ENCODE peak calls at places on chromosome 6, in nine cellular contexts. One of them, this sample, is unnamed.

GRCh38 chr6:165615629-165616028 is 47.4 kb downstream of the PDE10A start:
- DNase-seq in GM23248: no peak
- DNase-seq in fibroblast of lung: no peak
- DNase-seq in uterus: peak; percentile 21
- DNase-seq in GM06990: no peak
- DNase-seq in GM23338: no peak
- DNase-seq in HCT116: no peak
- DNase-seq in colonic mucosa: no peak
- DNase-seq in astrocyte: peak; percentile 6
- DNase-seq in this sample: no peak

GRCh38 chr6:147311218-147311617 is 107.0 kb downstream of the STXBP5 start:
- DNase-seq in GM23248: peak; percentile 45
- DNase-seq in HCT116: no peak
- DNase-seq in uterus: no peak
- DNase-seq in GM06990: no peak
- DNase-seq in GM23338: no peak
- DNase-seq in fibroblast of lung: peak; percentile 20
- DNase-seq in astrocyte: no peak
- DNase-seq in colonic mucosa: no peak
- DNase-seq in this sample: no peak

GRCh38 chr6:100257661-100258395 is 206.9 kb downstream of the SIM1 start:
- DNase-seq in astrocyte: peak; percentile 68
- DNase-seq in fibroblast of lung: peak; percentile 63
- DNase-seq in GM23338: peak; percentile 66
- DNase-seq in HCT116: peak; percentile 7
- DNase-seq in colonic mucosa: no peak
- DNase-seq in GM06990: no peak
- DNase-seq in uterus: no peak
- DNase-seq in GM23248: peak; percentile 59
- DNase-seq in this sample: no peak

GRCh38 chr6:85660181-85660611 is 17.5 kb upstream of the SYNCRIP start:
- DNase-seq in GM23248: peak; percentile 98
- DNase-seq in GM23338: no peak
- DNase-seq in fibroblast of lung: peak; percentile 87
- DNase-seq in uterus: no peak
- DNase-seq in GM06990: no peak
- DNase-seq in colonic mucosa: no peak
- DNase-seq in HCT116: peak; percentile 72
- DNase-seq in astrocyte: peak; percentile 98
- DNase-seq in this sample: no peak

GRCh38 chr6:23081701-23082100 is 512.3 kb downstream of the HDGFL1 start:
- DNase-seq in GM23248: peak; percentile 5
- DNase-seq in GM06990: no peak
- DNase-seq in uterus: no peak
- DNase-seq in colonic mucosa: no peak
- DNase-seq in HCT116: no peak
- DNase-seq in fibroblast of lung: peak; percentile 18
- DNase-seq in GM23338: peak; percentile 34
- DNase-seq in astrocyte: no peak
- DNase-seq in this sample: no peak

GRCh38 chr6:54157405-54157804 is 46.2 kb downstream of the MLIP start:
- DNase-seq in GM23248: no peak
- DNase-seq in HCT116: no peak
- DNase-seq in fibroblast of lung: no peak
- DNase-seq in colonic mucosa: no peak
- DNase-seq in uterus: no peak
- DNase-seq in GM06990: no peak
- DNase-seq in astrocyte: no peak
- DNase-seq in GM23338: no peak
- DNase-seq in this sample: no peak

GRCh38 chr6:104682722-104683643 is 176.7 kb downstream of the HACE1 start:
- DNase-seq in astrocyte: peak; percentile 18
- DNase-seq in GM23338: peak; percentile 86
- DNase-seq in GM06990: peak; percentile 28
- DNase-seq in GM23248: peak; percentile 65
- DNase-seq in HCT116: peak; percentile 53
- DNase-seq in colonic mucosa: peak; percentile 45
- DNase-seq in uterus: no peak
- DNase-seq in fibroblast of lung: peak; percentile 65
- DNase-seq in this sample: peak; percentile 47

GRCh38 chr6:108710046-108710445 is 138.2 kb upstream of the ARMC2 start:
- DNase-seq in fibroblast of lung: no peak
- DNase-seq in GM23248: no peak
- DNase-seq in HCT116: no peak
- DNase-seq in GM23338: no peak
- DNase-seq in uterus: no peak
- DNase-seq in GM06990: no peak
- DNase-seq in colonic mucosa: no peak
- DNase-seq in astrocyte: no peak
- DNase-seq in this sample: no peak

GRCh38 chr6:106973018-106973840 is 1.3 kb downstream of the CD24 start:
- DNase-seq in astrocyte: no peak
- DNase-seq in GM23338: peak; percentile 66
- DNase-seq in HCT116: no peak
- DNase-seq in fibroblast of lung: peak; percentile 2
- DNase-seq in GM23248: no peak
- DNase-seq in GM06990: no peak
- DNase-seq in uterus: no peak
- DNase-seq in colonic mucosa: peak; percentile 59
- DNase-seq in this sample: peak; percentile 79

GRCh38 chr6:100948381-100949133 is 67.4 kb upstream of the ASCC3 start:
- DNase-seq in GM06990: no peak
- DNase-seq in GM23248: no peak
- DNase-seq in uterus: no peak
- DNase-seq in GM23338: no peak
- DNase-seq in fibroblast of lung: no peak
- DNase-seq in colonic mucosa: no peak
- DNase-seq in HCT116: no peak
- DNase-seq in astrocyte: no peak
- DNase-seq in this sample: no peak

GRCh38 chr6:135052939-135053338 is 1.7 kb downstream of the HBS1L start:
- DNase-seq in HCT116: no peak
- DNase-seq in astrocyte: no peak
- DNase-seq in uterus: no peak
- DNase-seq in GM23248: peak; percentile 29
- DNase-seq in GM06990: no peak
- DNase-seq in GM23338: no peak
- DNase-seq in fibroblast of lung: no peak
- DNase-seq in colonic mucosa: no peak
- DNase-seq in this sample: no peak

GRCh38 chr6:149450679-149451360 is 34.0 kb downstream of the ZC3H12D start:
- DNase-seq in colonic mucosa: peak; percentile 57
- DNase-seq in GM06990: no peak
- DNase-seq in HCT116: no peak
- DNase-seq in uterus: no peak
- DNase-seq in astrocyte: no peak
- DNase-seq in fibroblast of lung: no peak
- DNase-seq in GM23338: peak; percentile 54
- DNase-seq in GM23248: peak; percentile 62
- DNase-seq in this sample: peak; percentile 78

GRCh38 chr6:72826744-72827438 is 205.0 kb downstream of the KCNQ5 start:
- DNase-seq in HCT116: no peak
- DNase-seq in colonic mucosa: no peak
- DNase-seq in GM06990: no peak
- DNase-seq in uterus: no peak
- DNase-seq in GM23338: no peak
- DNase-seq in astrocyte: peak; percentile 90
- DNase-seq in GM23248: peak; percentile 76
- DNase-seq in fibroblast of lung: peak; percentile 76
- DNase-seq in this sample: no peak

GRCh38 chr6:139832493-139832892 is 458.0 kb upstream of the CITED2 start:
- DNase-seq in fibroblast of lung: no peak
- DNase-seq in GM23338: no peak
- DNase-seq in HCT116: no peak
- DNase-seq in GM23248: no peak
- DNase-seq in astrocyte: no peak
- DNase-seq in colonic mucosa: no peak
- DNase-seq in uterus: no peak
- DNase-seq in GM06990: no peak
- DNase-seq in this sample: no peak

GRCh38 chr6:38212579-38212978 is 393.1 kb downstream of the ZFAND3 start:
- DNase-seq in GM23248: no peak
- DNase-seq in GM23338: peak; percentile 45
- DNase-seq in fibroblast of lung: no peak
- DNase-seq in colonic mucosa: no peak
- DNase-seq in uterus: no peak
- DNase-seq in HCT116: no peak
- DNase-seq in astrocyte: peak; percentile 14
- DNase-seq in GM06990: no peak
- DNase-seq in this sample: no peak

GRCh38 chr6:108167449-108167903 is 1.7 kb downstream of the NR2E1 start:
- DNase-seq in astrocyte: no peak
- DNase-seq in colonic mucosa: no peak
- DNase-seq in GM23248: no peak
- DNase-seq in GM06990: no peak
- DNase-seq in fibroblast of lung: no peak
- DNase-seq in HCT116: no peak
- DNase-seq in GM23338: peak; percentile 86
- DNase-seq in uterus: no peak
- DNase-seq in this sample: peak; percentile 88

DNA sequence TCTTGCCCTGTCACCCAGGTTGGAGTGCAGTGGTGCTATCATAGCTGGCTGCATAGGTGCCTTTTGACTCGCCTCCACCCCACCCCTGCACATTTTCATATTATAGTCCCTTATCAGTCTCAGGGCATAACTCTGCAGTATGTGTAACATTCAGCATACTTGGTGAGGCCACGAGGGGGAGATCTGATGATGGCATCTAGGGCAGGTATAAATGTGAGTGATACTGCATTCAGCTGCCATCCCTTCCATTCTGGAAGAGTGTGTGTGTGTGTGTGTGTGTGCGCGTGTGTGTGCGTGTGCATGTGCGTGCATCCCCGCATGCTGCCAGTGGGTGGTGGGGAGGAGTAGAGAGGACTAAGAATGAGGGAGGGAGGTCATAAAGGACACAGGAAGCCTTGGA is 81.4 kb downstream of the JARID2 start:
- DNase-seq in GM06990: peak; percentile 59
- DNase-seq in uterus: no peak
- DNase-seq in astrocyte: no peak
- DNase-seq in HCT116: peak; percentile 10
- DNase-seq in GM23338: no peak
- DNase-seq in colonic mucosa: peak; percentile 54
- DNase-seq in fibroblast of lung: no peak
- DNase-seq in GM23248: no peak
- DNase-seq in this sample: no peak
- H3K4me3 ChIP-seq in GM06990: no peak overlapping the region
- H3K4me3 ChIP-seq in uterus: no peak overlapping the region
- H3K4me3 ChIP-seq in astrocyte: no peak overlapping the region
- H3K4me3 ChIP-seq in HCT116: no peak overlapping the region
- H3K4me3 ChIP-seq in GM23338: no peak overlapping the region
- H3K4me3 ChIP-seq in colonic mucosa: no peak overlapping the region
- H3K4me3 ChIP-seq in fibroblast of lung: no peak overlapping the region
- H3K4me3 ChIP-seq in GM23248: no peak overlapping the region
- H3K4me3 ChIP-seq in this sample: no peak overlapping the region

GRCh38 chr6:155256122-155256795 is 7.6 kb upstream of the CLDN20 start:
- DNase-seq in fibroblast of lung: no peak
- DNase-seq in HCT116: no peak
- DNase-seq in uterus: no peak
- DNase-seq in astrocyte: no peak
- DNase-seq in GM23248: no peak
- DNase-seq in GM23338: no peak
- DNase-seq in colonic mucosa: no peak
- DNase-seq in GM06990: no peak
- DNase-seq in this sample: no peak
- H3K36me3 ChIP-seq in fibroblast of lung: peaks cover 16% of the 10 kb centered on the region
- H3K36me3 ChIP-seq in HCT116: peaks cover 9% of the 10 kb centered on the region
- H3K36me3 ChIP-seq in uterus: no peaks in the 10 kb centered on the region
- H3K36me3 ChIP-seq in astrocyte: peaks cover 31% of the 10 kb centered on the region
- H3K36me3 ChIP-seq in GM23248: peaks cover 9% of the 10 kb centered on the region
- H3K36me3 ChIP-seq in GM23338: peaks cover 32% of the 10 kb centered on the region
- H3K36me3 ChIP-seq in colonic mucosa: no peaks in the 10 kb centered on the region
- H3K36me3 ChIP-seq in GM06990: peaks cover 40% of the 10 kb centered on the region
- H3K36me3 ChIP-seq in this sample: peaks cover 20% of the 10 kb centered on the region

GRCh38 chr6:169824021-169824420 is 72.6 kb downstream of the ERMARD start:
- DNase-seq in astrocyte: no peak
- DNase-seq in fibroblast of lung: no peak
- DNase-seq in uterus: no peak
- DNase-seq in GM23248: no peak
- DNase-seq in colonic mucosa: peak; percentile 9
- DNase-seq in GM06990: no peak
- DNase-seq in GM23338: no peak
- DNase-seq in HCT116: no peak
- DNase-seq in this sample: no peak
- H3K27me3 ChIP-seq in astrocyte: peaks cover 2% of the 10 kb centered on the region
- H3K27me3 ChIP-seq in fibroblast of lung: no peaks in the 10 kb centered on the region
- H3K27me3 ChIP-seq in uterus: no peaks in the 10 kb centered on the region
- H3K27me3 ChIP-seq in GM23248: peaks cover 5% of the 10 kb centered on the region
- H3K27me3 ChIP-seq in colonic mucosa: no peaks in the 10 kb centered on the region
- H3K27me3 ChIP-seq in GM06990: no peaks in the 10 kb centered on the region
- H3K27me3 ChIP-seq in GM23338: no peaks in the 10 kb centered on the region
- H3K27me3 ChIP-seq in HCT116: peaks cover 7% of the 10 kb centered on the region
- H3K27me3 ChIP-seq in this sample: no peaks in the 10 kb centered on the region

GRCh38 chr6:45605971-45606370 is 228.2 kb upstream of the SUPT3H start:
- DNase-seq in uterus: no peak
- DNase-seq in colonic mucosa: no peak
- DNase-seq in fibroblast of lung: no peak
- DNase-seq in HCT116: no peak
- DNase-seq in GM23248: no peak
- DNase-seq in GM23338: no peak
- DNase-seq in astrocyte: no peak
- DNase-seq in GM06990: no peak
- DNase-seq in this sample: no peak

GRCh38 chr6:45609141-45609638 is 231.5 kb upstream of the SUPT3H start:
- DNase-seq in uterus: no peak
- DNase-seq in GM23248: peak; percentile 56
- DNase-seq in astrocyte: peak; percentile 96
- DNase-seq in GM23338: no peak
- DNase-seq in fibroblast of lung: peak; percentile 96
- DNase-seq in HCT116: no peak
- DNase-seq in colonic mucosa: no peak
- DNase-seq in GM06990: no peak
- DNase-seq in this sample: no peak

GRCh38 chr6:45606831-45607400 is 229.2 kb upstream of the SUPT3H start:
- DNase-seq in GM06990: no peak
- DNase-seq in uterus: no peak
- DNase-seq in GM23338: no peak
- DNase-seq in fibroblast of lung: no peak
- DNase-seq in GM23248: no peak
- DNase-seq in HCT116: no peak
- DNase-seq in colonic mucosa: peak; percentile 51
- DNase-seq in astrocyte: no peak
- DNase-seq in this sample: no peak

GRCh38 chr6:45608252-45608911 is 230.6 kb upstream of the SUPT3H start:
- DNase-seq in astrocyte: peak; percentile 70
- DNase-seq in fibroblast of lung: no peak
- DNase-seq in colonic mucosa: no peak
- DNase-seq in HCT116: no peak
- DNase-seq in GM06990: no peak
- DNase-seq in uterus: no peak
- DNase-seq in GM23338: no peak
- DNase-seq in GM23248: peak; percentile 40
- DNase-seq in this sample: no peak

DNA sequence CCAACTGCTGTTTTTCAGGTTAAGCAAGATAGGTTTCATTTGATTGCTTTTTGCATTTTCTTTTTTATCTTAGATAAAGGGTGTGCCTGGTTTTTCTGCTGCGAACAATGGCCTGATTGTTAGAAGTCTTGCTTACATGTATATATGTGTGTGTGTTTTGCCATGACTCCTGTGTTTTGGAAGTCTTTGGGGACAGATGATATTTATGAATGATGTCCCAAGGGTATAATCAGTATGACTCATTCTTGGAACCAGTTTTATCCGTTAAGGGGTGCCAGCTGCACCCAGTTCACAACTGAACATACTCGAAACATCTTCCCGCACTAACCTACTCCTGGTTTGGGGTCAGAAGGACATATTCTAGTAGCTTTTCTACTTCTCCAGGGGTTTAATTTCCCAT is 230.1 kb upstream of the SUPT3H start:
- DNase-seq in astrocyte: peak; percentile 52
- DNase-seq in GM06990: no peak
- DNase-seq in fibroblast of lung: peak; percentile 63
- DNase-seq in GM23338: no peak
- DNase-seq in GM23248: peak; percentile 47
- DNase-seq in colonic mucosa: peak; percentile 41
- DNase-seq in HCT116: peak; percentile 33
- DNase-seq in uterus: no peak
- DNase-seq in this sample: no peak
- H3K4me3 ChIP-seq in astrocyte: no peak overlapping the region
- H3K4me3 ChIP-seq in GM06990: no peak overlapping the region
- H3K4me3 ChIP-seq in fibroblast of lung: no peak overlapping the region
- H3K4me3 ChIP-seq in GM23338: no peak overlapping the region
- H3K4me3 ChIP-seq in GM23248: no peak overlapping the region
- H3K4me3 ChIP-seq in colonic mucosa: no peak overlapping the region
- H3K4me3 ChIP-seq in HCT116: no peak overlapping the region
- H3K4me3 ChIP-seq in uterus: no peak overlapping the region
- H3K4me3 ChIP-seq in this sample: no peak overlapping the region